ENCODE peak calls at places on chromosomes 11 and 22, in eight cellular contexts. T is adipocyte; H is GM23248; F is esophagus squamous epithelium; V is Peyer's patch; S is naive thymus-derived CD4-positive, alpha-beta T cell; U is neural progenitor cell; K is mucosa of descending colon. G is an unnamed sample.
A peak's percentile ranks its signal among the peaks of the same experiment; 100 is the strongest.

GRCh38 chr11:8721740-8722139 is 39.1 kb downstream of the RPL27A start:
- DNase-seq in F (no peak), H (peak; percentile 20), K (peak; percentile 55), T (peak; percentile 39), U (peak; percentile 21), V (no peak), S (no peak), G (no peak)

GRCh38 chr11:110088535-110089344 is 4.5 kb upstream of the ZC3H12C start:
- DNase-seq in K (no peak), T (no peak), H (no peak), F (no peak), S (no peak), U (no peak), V (no peak), G (no peak)

GRCh38 chr11:126214446-126215240 is 3.1 kb downstream of the FAM118B start:
- DNase-seq in U (no peak), H (peak; percentile 28), T (peak; percentile 3), K (no peak), S (no peak), F (no peak), V (no peak), G (no peak)

GRCh38 chr22:49768077-49768476 is 59.6 kb downstream of the BRD1 start:
- DNase-seq in T (no peak), K (peak; percentile 21), S (peak; percentile 5), F (no peak), V (no peak), U (no peak), H (no peak), G (no peak)

GRCh38 chr11:126392638-126393023 is 37.1 kb downstream of the ST3GAL4 start:
- DNase-seq in S (no peak), H (no peak), U (no peak), K (no peak), V (no peak), F (no peak), T (no peak), G (no peak)

GRCh38 chr11:123409886-123410549 is 20.1 kb upstream of the GRAMD1B start:
- DNase-seq in S (no peak), F (no peak), T (no peak), H (no peak), U (no peak), V (no peak), K (no peak), G (peak; percentile 49)

GRCh38 chr22:45524157-45524556 is 21.5 kb downstream of the FBLN1 start:
- DNase-seq in F (no peak), H (no peak), T (no peak), S (no peak), K (no peak), U (no peak), V (no peak), G (no peak)

GRCh38 chr11:36354221-36355003 is 58.3 kb downstream of the PRR5L start:
- DNase-seq in V (no peak), T (peak; percentile 84), U (no peak), F (no peak), S (no peak), K (no peak), H (peak; percentile 84), G (no peak)

GRCh38 chr22:32204211-32204855 is 540 bp downstream of the RFPL2 start:
- DNase-seq in S (no peak), F (no peak), T (no peak), H (no peak), V (no peak), K (peak; percentile 48), U (peak; percentile 63), G (no peak)

GRCh38 chr22:48944756-48945620 is 882.7 kb downstream of the BRD1 start:
- DNase-seq in S (no peak), F (no peak), V (peak; percentile 6), U (no peak), H (no peak), K (no peak), T (no peak), G (no peak)

GRCh38 chr11:43269229-43269928 is 42.4 kb upstream of the API5 start:
- DNase-seq in S (no peak), F (no peak), U (peak; percentile 40), V (no peak), H (no peak), K (no peak), T (no peak), G (no peak)

GRCh38 chr11:43270468-43270867 is 41.3 kb upstream of the API5 start:
- DNase-seq in T (no peak), S (no peak), V (no peak), H (no peak), F (no peak), U (no peak), K (no peak), G (no peak)

GRCh38 chr11:43268786-43269185 is 43.0 kb upstream of the API5 start:
- DNase-seq in U (peak; percentile 7), S (no peak), V (no peak), F (no peak), T (no peak), K (no peak), H (no peak), G (no peak)

DNA sequence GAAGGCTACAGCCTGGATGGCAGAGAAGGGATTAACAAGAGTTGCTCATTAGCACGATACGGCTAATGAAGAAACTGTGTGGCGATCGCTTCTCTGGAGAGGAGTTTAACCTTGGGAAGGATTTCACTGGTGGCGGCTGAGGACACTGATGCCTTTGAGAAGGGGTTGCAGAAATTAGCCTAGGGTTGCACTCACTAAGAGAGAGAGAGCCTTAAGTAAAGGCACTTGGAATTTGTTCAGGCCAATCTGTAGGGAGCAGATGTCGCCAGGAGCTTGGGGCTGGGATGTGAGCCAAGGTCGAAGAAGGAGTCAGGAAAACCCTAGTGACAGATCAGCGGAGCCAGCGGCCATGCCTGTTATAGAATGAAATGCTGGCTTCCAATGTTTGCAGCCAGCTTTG is 43.6 kb upstream of the API5 start:
- DNase-seq in K (no peak), U (peak; percentile 17), S (no peak), H (no peak), V (no peak), F (no peak), T (no peak), G (no peak)
- H3K36me3 ChIP-seq in K (no peaks in the 10 kb centered on the region), U (no peaks in the 10 kb centered on the region), S (no peaks in the 10 kb centered on the region), H (no peaks in the 10 kb centered on the region), V (no peaks in the 10 kb centered on the region), F (no peaks in the 10 kb centered on the region), T (no peaks in the 10 kb centered on the region), G (no peaks in the 10 kb centered on the region)

DNA sequence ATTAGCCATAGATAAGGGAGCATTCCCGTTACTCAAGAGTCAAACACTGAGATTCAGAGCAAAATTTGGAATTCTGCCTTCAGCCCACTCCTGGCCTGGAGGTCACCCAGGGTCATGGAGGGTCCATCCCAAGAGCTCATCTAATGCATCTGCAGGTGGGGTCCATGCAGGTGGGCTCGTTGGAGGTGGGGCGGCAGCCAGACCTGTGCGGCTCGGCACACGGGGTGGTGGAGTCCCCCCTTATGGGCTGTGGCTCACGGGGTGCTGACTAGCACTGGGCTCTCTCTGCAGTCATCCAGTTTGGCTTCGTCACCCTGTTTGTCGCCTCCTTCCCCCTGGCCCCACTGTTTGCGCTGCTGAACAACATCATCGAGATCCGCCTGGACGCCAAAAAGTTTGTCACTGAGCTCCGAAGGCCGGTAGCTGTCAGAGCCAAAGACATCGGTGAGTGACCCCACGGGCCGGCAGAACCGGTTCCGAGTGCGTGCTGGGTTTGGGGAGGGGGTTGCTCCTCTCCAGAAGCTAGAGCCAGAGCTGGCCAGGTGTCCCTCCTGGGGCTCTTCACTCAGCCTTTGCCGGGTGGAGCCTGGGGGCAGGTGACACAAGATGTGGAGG is 32.4 kb upstream of the FADD start:
- DNase-seq in V (no peak), T (no peak), U (no peak), F (no peak), K (no peak), S (no peak), H (no peak), G (no peak)
- H3K36me3 ChIP-seq in V (no peaks in the 10 kb centered on the region), T (no peaks in the 10 kb centered on the region), U (no peaks in the 10 kb centered on the region), F (no peaks in the 10 kb centered on the region), K (no peaks in the 10 kb centered on the region), S (no peaks in the 10 kb centered on the region), H (no peaks in the 10 kb centered on the region), G (no peaks in the 10 kb centered on the region)

GRCh38 chr11:30245621-30246020 is 14.8 kb downstream of the FSHB start:
- DNase-seq in H (no peak), U (no peak), V (no peak), F (no peak), S (no peak), T (no peak), K (no peak), G (no peak)
- H3K36me3 ChIP-seq in H (no peaks in the 10 kb centered on the region), U (no peaks in the 10 kb centered on the region), V (no peaks in the 10 kb centered on the region), F (no peaks in the 10 kb centered on the region), S (no peaks in the 10 kb centered on the region), T (no peaks in the 10 kb centered on the region), K (no peaks in the 10 kb centered on the region), G (no peaks in the 10 kb centered on the region)

DNA sequence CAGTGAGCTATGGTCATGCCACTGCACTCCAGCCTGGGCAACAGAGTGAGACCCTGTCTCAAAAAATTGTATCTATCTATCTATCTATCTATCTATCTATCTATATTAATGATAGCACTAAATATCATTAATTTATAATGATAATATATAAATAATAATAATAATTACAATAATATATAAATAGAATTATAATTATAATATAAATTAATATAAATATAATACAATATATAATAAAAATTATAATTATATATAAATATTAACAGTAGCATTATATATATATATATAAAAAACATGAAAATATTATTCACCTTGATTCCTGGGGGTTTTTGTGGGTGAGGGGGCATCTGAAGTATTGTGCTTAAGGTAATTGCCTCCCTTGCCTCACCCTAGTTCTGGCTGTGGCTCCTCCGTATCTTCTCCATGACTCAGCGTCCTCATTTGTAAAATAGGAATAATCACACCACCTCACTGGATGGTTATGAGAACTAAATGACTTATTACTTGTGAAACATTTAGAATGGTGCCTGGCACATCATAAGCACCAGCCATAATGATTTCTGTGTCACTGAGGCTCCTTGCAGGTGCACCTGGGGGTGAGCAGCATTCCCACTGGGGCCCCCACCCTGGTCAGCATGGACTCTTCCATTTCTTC is 18.8 kb downstream of the RASD2 start:
- DNase-seq in U (no peak), S (no peak), F (no peak), K (no peak), H (peak; percentile 78), V (no peak), T (no peak), G (no peak)
- H3K36me3 ChIP-seq in U (no peaks in the 10 kb centered on the region), S (no peaks in the 10 kb centered on the region), F (no peaks in the 10 kb centered on the region), K (no peaks in the 10 kb centered on the region), H (no peaks in the 10 kb centered on the region), V (no peaks in the 10 kb centered on the region), T (no peaks in the 10 kb centered on the region), G (no peaks in the 10 kb centered on the region)